ENCODE peak calls at places on chromosomes 5 and 9, in four cellular contexts. One of them, this sample, is unnamed.

GRCh38 chr9:6869081-6869948 is 111.5 kb downstream of the KDM4C start:
- DNase-seq in SK-N-SH: peak; percentile 57
- DNase-seq in K562: no peak
- DNase-seq in H1: no peak
- DNase-seq in this sample: no peak

GRCh38 chr9:68678430-68678829 is 26.6 kb upstream of the PIP5K1B start:
- DNase-seq in SK-N-SH: peak; percentile 4
- DNase-seq in K562: peak; percentile 40
- DNase-seq in H1: no peak
- DNase-seq in this sample: peak; percentile 32

GRCh38 chr5:160929343-160929742 is 77.3 kb upstream of the ATP10B start:
- DNase-seq in SK-N-SH: no peak
- DNase-seq in K562: no peak
- DNase-seq in H1: no peak
- DNase-seq in this sample: no peak

GRCh38 chr5:77785229-77785628 is 9.1 kb upstream of the TBCA start:
- DNase-seq in SK-N-SH: no peak
- DNase-seq in K562: no peak
- DNase-seq in H1: no peak
- DNase-seq in this sample: no peak

GRCh38 chr5:113068559-113068958 is 92.0 kb downstream of the DCP2 start:
- DNase-seq in SK-N-SH: no peak
- DNase-seq in K562: no peak
- DNase-seq in H1: no peak
- DNase-seq in this sample: no peak

GRCh38 chr5:9715891-9716335 is 85.8 kb upstream of the TAS2R1 start:
- DNase-seq in SK-N-SH: no peak
- DNase-seq in K562: no peak
- DNase-seq in H1: no peak
- DNase-seq in this sample: no peak

GRCh38 chr5:156230887-156231286 is 96.1 kb upstream of the SGCD start:
- DNase-seq in SK-N-SH: no peak
- DNase-seq in K562: no peak
- DNase-seq in H1: no peak
- DNase-seq in this sample: no peak

GRCh38 chr5:92887254-92887653 is 693.8 kb downstream of the NR2F1-AS1 start:
- DNase-seq in SK-N-SH: no peak
- DNase-seq in K562: no peak
- DNase-seq in H1: no peak
- DNase-seq in this sample: no peak

GRCh38 chr9:37760416-37761165 is 7.0 kb downstream of the TRMT10B start:
- DNase-seq in SK-N-SH: no peak
- DNase-seq in K562: no peak
- DNase-seq in H1: no peak
- DNase-seq in this sample: no peak

GRCh38 chr9:129006328-129007034 is 21.6 kb downstream of the SH3GLB2 start:
- DNase-seq in SK-N-SH: peak; percentile 89
- DNase-seq in K562: peak; percentile 89
- DNase-seq in H1: peak; percentile 64
- DNase-seq in this sample: peak; percentile 80

GRCh38 chr9:27352457-27353188 is 55.7 kb upstream of the EQTN start:
- DNase-seq in SK-N-SH: no peak
- DNase-seq in K562: no peak
- DNase-seq in H1: no peak
- DNase-seq in this sample: no peak

GRCh38 chr5:76794871-76795270 is 24.0 kb upstream of the F2RL1 start:
- DNase-seq in SK-N-SH: no peak
- DNase-seq in K562: no peak
- DNase-seq in H1: no peak
- DNase-seq in this sample: no peak

GRCh38 chr5:58133631-58134296 is 326.1 kb downstream of the PLK2 start:
- DNase-seq in SK-N-SH: peak; percentile 41
- DNase-seq in K562: no peak
- DNase-seq in H1: no peak
- DNase-seq in this sample: no peak

GRCh38 chr5:32551194-32551593 is 34.2 kb upstream of the SUB1 start:
- DNase-seq in SK-N-SH: no peak
- DNase-seq in K562: no peak
- DNase-seq in H1: no peak
- DNase-seq in this sample: no peak

GRCh38 chr9:2697492-2697891 is 19.8 kb upstream of the KCNV2 start:
- DNase-seq in SK-N-SH: no peak
- DNase-seq in K562: no peak
- DNase-seq in H1: no peak
- DNase-seq in this sample: no peak

GRCh38 chr9:131657890-131658752 is 81.8 kb downstream of the RAPGEF1 start:
- DNase-seq in SK-N-SH: no peak
- DNase-seq in K562: no peak
- DNase-seq in H1: no peak
- DNase-seq in this sample: no peak

GRCh38 chr5:11322133-11322532 is 561.1 kb upstream of the DAP start:
- DNase-seq in SK-N-SH: no peak
- DNase-seq in K562: no peak
- DNase-seq in H1: no peak
- DNase-seq in this sample: no peak

GRCh38 chr5:117539692-117540091 is 965.1 kb upstream of the SEMA6A start:
- DNase-seq in SK-N-SH: no peak
- DNase-seq in K562: no peak
- DNase-seq in H1: no peak
- DNase-seq in this sample: no peak

GRCh38 chr5:149816661-149817060 is 86.6 kb downstream of the PPARGC1B start:
- DNase-seq in SK-N-SH: no peak
- DNase-seq in K562: no peak
- DNase-seq in H1: no peak
- DNase-seq in this sample: no peak

GRCh38 chr5:127375124-127375523 is 84.5 kb downstream of the MEGF10 start:
- DNase-seq in SK-N-SH: no peak
- DNase-seq in K562: no peak
- DNase-seq in H1: no peak
- DNase-seq in this sample: no peak
- TF ChIP-seq TEAD4 in SK-N-SH: no peak
- TF ChIP-seq TEAD4 in K562: no peak
- TF ChIP-seq TEAD4 in H1: no peak
- TF ChIP-seq TEAD4 in this sample: no peak

DNA sequence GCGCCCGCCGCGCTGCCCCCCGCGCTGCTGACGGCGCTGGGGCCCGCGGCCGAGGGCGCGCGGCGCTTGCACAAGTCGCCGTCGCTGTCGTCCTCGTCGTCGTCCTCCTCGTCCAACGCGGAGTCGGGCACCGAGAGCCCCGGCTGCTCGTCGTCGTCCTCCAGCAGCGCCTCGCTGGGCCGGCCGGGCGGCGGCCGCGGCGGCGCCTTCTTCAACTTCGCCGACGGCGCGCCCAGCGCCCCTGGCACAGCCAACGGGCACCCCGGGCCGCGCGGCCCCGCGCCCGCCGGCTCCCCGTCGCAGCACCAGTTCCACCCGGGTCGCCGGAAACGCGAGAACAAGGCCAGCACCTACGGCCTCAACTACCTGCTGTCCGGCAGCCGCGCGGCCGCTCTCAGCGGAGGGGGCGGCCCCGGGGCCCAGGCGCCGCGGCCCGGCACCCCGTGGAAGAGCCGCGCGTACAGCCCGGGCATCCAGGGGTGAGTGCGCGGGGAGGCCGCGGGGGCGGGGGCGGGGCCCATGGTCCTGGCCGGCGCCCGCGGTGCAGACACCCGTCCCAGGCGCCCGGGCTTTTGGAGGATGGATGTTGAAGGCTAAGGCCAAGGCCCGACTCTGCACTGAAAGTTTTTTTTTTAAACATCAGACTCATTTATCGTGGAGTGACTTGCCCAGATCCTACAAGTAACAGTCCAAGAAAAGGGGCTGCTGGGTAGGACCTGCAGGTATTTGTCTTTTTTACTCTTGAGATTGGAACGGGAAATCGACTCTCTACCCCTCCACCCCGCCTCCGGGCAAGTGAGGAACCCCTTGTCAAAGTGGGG is 1.2 kb downstream of the TENT4A start:
- DNase-seq in SK-N-SH: peak; percentile 78
- DNase-seq in K562: peak; percentile 45
- DNase-seq in H1: no peak
- DNase-seq in this sample: no peak
- TF ChIP-seq TEAD4 in SK-N-SH: no peak
- TF ChIP-seq TEAD4 in K562: no peak
- TF ChIP-seq TEAD4 in H1: no peak
- TF ChIP-seq TEAD4 in this sample: no peak

DNA sequence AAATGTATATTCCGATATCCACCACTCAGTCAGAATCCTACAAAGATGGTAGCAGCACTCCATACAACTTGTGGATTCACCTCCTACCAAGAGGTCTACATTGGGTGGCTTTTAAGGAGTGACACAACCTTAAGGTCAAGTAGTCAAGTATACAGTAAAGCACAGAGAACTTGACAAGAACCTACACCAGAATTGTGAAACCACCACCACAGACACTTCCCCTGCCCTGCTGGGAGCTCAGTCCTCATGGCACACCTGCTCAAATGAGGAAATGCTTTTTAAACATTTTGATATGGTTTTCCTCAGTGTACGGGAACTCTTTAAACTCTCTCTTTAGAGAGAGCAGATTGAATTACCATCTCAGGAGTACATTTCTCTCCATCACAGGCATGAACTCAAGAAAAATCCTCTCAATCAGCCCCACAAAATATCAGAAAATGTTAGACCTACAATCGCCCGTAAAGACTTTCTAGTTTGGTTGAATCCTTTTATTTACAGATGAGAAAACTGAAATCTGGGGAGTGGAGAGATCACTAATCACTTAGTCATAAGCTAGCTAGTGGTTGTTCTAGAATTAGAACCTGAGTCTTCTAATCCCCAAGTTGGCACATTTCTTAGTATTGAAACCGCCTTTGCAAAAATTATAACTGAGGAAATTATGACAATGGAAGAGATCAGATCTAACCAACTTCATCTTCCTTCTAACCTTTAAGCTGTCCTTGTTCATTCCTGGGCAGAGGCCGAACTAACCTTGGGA is 38.5 kb upstream of the NR4A3 start:
- DNase-seq in SK-N-SH: no peak
- DNase-seq in K562: no peak
- DNase-seq in H1: no peak
- DNase-seq in this sample: no peak
- TF ChIP-seq TEAD4 in SK-N-SH: no peak
- TF ChIP-seq TEAD4 in K562: no peak
- TF ChIP-seq TEAD4 in H1: no peak
- TF ChIP-seq TEAD4 in this sample: no peak

GRCh38 chr9:136619742-136620440 is 42.8 kb upstream of the EGFL7 start:
- DNase-seq in SK-N-SH: no peak
- DNase-seq in K562: no peak
- DNase-seq in H1: no peak
- DNase-seq in this sample: no peak

GRCh38 chr9:136617746-136618577 is 44.8 kb upstream of the EGFL7 start:
- DNase-seq in SK-N-SH: no peak
- DNase-seq in K562: no peak
- DNase-seq in H1: no peak
- DNase-seq in this sample: no peak

GRCh38 chr9:136616948-136617695 is 45.6 kb upstream of the EGFL7 start:
- DNase-seq in SK-N-SH: no peak
- DNase-seq in K562: no peak
- DNase-seq in H1: no peak
- DNase-seq in this sample: no peak

GRCh38 chr9:136620441-136621018 is 42.2 kb upstream of the EGFL7 start:
- DNase-seq in SK-N-SH: no peak
- DNase-seq in K562: no peak
- DNase-seq in H1: no peak
- DNase-seq in this sample: no peak

GRCh38 chr9:136618578-136619547 is 43.9 kb upstream of the EGFL7 start:
- DNase-seq in SK-N-SH: no peak
- DNase-seq in K562: no peak
- DNase-seq in H1: no peak
- DNase-seq in this sample: no peak
- TF ChIP-seq TEAD4 in SK-N-SH: no peak
- TF ChIP-seq TEAD4 in K562: no peak
- TF ChIP-seq TEAD4 in H1: no peak
- TF ChIP-seq TEAD4 in this sample: no peak

DNA sequence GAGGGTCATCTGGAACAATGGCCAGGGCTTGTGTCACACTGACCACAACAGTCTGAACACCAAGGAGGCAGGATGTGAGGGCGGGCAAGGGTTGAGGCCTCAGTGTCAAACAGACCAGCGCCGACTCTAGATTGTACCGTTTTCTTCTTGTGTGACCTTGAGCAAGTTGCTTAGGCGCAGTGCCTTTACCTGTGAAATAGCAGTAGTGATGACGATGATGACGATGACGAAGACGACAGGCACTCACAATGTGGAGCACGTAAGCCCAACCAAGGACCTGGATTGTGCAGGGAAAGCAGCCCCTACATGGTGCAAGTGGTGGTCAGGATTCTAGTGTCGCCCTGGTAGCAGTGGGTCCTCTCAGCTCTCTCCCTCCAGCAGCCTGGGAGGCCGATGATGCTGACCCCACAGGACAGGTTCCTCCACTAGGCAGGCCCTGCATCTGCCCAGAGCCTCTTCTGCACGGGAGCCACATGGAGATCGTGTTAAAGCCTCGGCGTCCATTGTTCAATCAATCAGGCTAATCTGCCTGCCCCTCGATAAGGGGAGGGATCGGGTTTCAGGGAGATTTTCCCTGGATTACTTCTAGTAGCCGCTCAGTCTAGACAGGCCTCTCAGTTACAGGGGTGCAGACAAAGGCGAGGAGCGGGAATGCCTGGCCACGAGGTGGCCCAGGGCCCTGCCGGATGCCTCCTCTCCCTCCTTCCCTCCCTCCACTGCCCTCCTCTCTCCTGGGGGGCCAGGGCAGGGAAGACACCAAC is 91.7 kb downstream of the MACROH2A1 start:
- DNase-seq in SK-N-SH: no peak
- DNase-seq in K562: no peak
- DNase-seq in H1: no peak
- DNase-seq in this sample: peak; percentile 36
- TF ChIP-seq TEAD4 in SK-N-SH: no peak
- TF ChIP-seq TEAD4 in K562: no peak
- TF ChIP-seq TEAD4 in H1: no peak
- TF ChIP-seq TEAD4 in this sample: no peak

GRCh38 chr5:97998946-97999345 is 774.5 kb upstream of the RGMB start:
- DNase-seq in SK-N-SH: no peak
- DNase-seq in K562: no peak
- DNase-seq in H1: no peak
- DNase-seq in this sample: no peak
- TF ChIP-seq TEAD4 in SK-N-SH: no peak
- TF ChIP-seq TEAD4 in K562: no peak
- TF ChIP-seq TEAD4 in H1: no peak
- TF ChIP-seq TEAD4 in this sample: no peak

This sample was measured in WTC11.